ENCODE peak calls at places on chromosome 2, in seven cellular contexts. C is GM12864, Q is psoas muscle, B is neural progenitor cell, T is breast epithelium, L is astrocyte, F is fibroblast of mammary gland. K is an unnamed sample.

GRCh38 chr2:168475636-168476035 is 19.6 kb downstream of the CERS6 start:
- DNase-seq in C (no peak), Q (no peak), B (no peak), T (no peak), L (no peak), F (no peak), K (no peak)

GRCh38 chr2:209525834-209526281 is 102.0 kb downstream of the MAP2 start:
- DNase-seq in C (no peak), Q (no peak), B (no peak), T (no peak), L (peak), F (peak), K (peak)

GRCh38 chr2:73279852-73280251 is 4.4 kb downstream of the FBXO41 start:
- DNase-seq in C (no peak), Q (no peak), B (peak), T (no peak), L (no peak), F (no peak), K (no peak)

GRCh38 chr2:202161106-202161836 is 77.1 kb downstream of the SUMO1 start:
- DNase-seq in C (no peak), Q (no peak), B (no peak), T (no peak), L (peak), F (peak), K (no peak)

GRCh38 chr2:168165418-168165817 is 82.0 kb downstream of the STK39 start:
- DNase-seq in C (no peak), Q (no peak), B (peak), T (no peak), L (peak), F (peak), K (peak)

GRCh38 chr2:9806298-9806610 is 37.0 kb upstream of the TAF1B start:
- DNase-seq in C (no peak), Q (no peak), B (no peak), T (no peak), L (no peak), F (no peak), K (no peak)

GRCh38 chr2:43343573-43344304 is 117.3 kb upstream of the ZFP36L2 start:
- DNase-seq in C (no peak), Q (peak), B (no peak), T (peak), L (peak), F (peak), K (peak)

GRCh38 chr2:55879976-55880375 is 43.6 kb downstream of the EFEMP1 start:
- DNase-seq in C (no peak), Q (no peak), B (no peak), T (no peak), L (peak), F (peak), K (no peak)

GRCh38 chr2:229728360-229728759 is 14.0 kb upstream of the DNER start:
- DNase-seq in C (no peak), Q (no peak), B (no peak), T (no peak), L (no peak), F (peak), K (peak)

GRCh38 chr2:170324640-170325046 is 146.7 kb downstream of the MYO3B start:
- DNase-seq in C (peak), Q (no peak), B (peak), T (no peak), L (no peak), F (peak), K (peak)

GRCh38 chr2:20444113-20444992 is 2.5 kb upstream of the RHOB start:
- DNase-seq in C (no peak), Q (no peak), B (peak), T (no peak), L (no peak), F (peak), K (no peak)

GRCh38 chr2:120825370-120826259 is 89.9 kb downstream of the GLI2 start:
- DNase-seq in C (no peak), Q (peak), B (no peak), T (no peak), L (peak), F (peak), K (peak)

GRCh38 chr2:134402385-134402784 is 148.5 kb downstream of the MGAT5 start:
- DNase-seq in C (no peak), Q (peak), B (no peak), T (no peak), L (peak), F (peak), K (peak)

GRCh38 chr2:236568068-236568921 is 1.3 kb upstream of the ACKR3 start:
- DNase-seq in C (no peak), Q (peak), B (peak), T (no peak), L (no peak), F (no peak), K (no peak)

GRCh38 chr2:25052948-25053477 is 11.1 kb downstream of the EFR3B start:
- DNase-seq in C (no peak), Q (no peak), B (no peak), T (no peak), L (no peak), F (no peak), K (no peak)

GRCh38 chr2:189175869-189176431 is 3.6 kb downstream of the COL5A2 start:
- DNase-seq in C (no peak), Q (no peak), B (no peak), T (no peak), L (no peak), F (no peak), K (no peak)

GRCh38 chr2:203625712-203626111 is 80.7 kb upstream of the CD28 start:
- DNase-seq in C (no peak), Q (no peak), B (no peak), T (no peak), L (no peak), F (no peak), K (no peak)

GRCh38 chr2:19525313-19525712 is 166.9 kb upstream of the OSR1 start:
- DNase-seq in C (no peak), Q (no peak), B (no peak), T (no peak), L (peak), F (no peak), K (no peak)

GRCh38 chr2:236286866-236287545 is 22.8 kb upstream of the ASB18 start:
- DNase-seq in C (no peak), Q (no peak), B (no peak), T (no peak), L (peak), F (peak), K (no peak)

GRCh38 chr2:171018522-171018921 is 89.5 kb downstream of the GORASP2 start:
- DNase-seq in C (peak), Q (no peak), B (no peak), T (no peak), L (no peak), F (no peak), K (no peak)

GRCh38 chr2:44929680-44930273 is 11.7 kb upstream of the SIX3 start:
- DNase-seq in C (no peak), Q (no peak), B (peak), T (no peak), L (no peak), F (no peak), K (no peak)

GRCh38 chr2:69272803-69273471 is 114.1 kb downstream of the GFPT1 start:
- DNase-seq in C (no peak), Q (no peak), B (peak), T (no peak), L (no peak), F (no peak), K (no peak)

GRCh38 chr2:218569661-218570500 is 1.2 kb downstream of the CNOT9 start:
- DNase-seq in C (no peak), Q (no peak), B (peak), T (no peak), L (peak), F (peak), K (peak)

GRCh38 chr2:118254117-118254516 is 165.8 kb downstream of the INSIG2 start:
- DNase-seq in C (no peak), Q (no peak), B (no peak), T (no peak), L (no peak), F (no peak), K (no peak)

DNA sequence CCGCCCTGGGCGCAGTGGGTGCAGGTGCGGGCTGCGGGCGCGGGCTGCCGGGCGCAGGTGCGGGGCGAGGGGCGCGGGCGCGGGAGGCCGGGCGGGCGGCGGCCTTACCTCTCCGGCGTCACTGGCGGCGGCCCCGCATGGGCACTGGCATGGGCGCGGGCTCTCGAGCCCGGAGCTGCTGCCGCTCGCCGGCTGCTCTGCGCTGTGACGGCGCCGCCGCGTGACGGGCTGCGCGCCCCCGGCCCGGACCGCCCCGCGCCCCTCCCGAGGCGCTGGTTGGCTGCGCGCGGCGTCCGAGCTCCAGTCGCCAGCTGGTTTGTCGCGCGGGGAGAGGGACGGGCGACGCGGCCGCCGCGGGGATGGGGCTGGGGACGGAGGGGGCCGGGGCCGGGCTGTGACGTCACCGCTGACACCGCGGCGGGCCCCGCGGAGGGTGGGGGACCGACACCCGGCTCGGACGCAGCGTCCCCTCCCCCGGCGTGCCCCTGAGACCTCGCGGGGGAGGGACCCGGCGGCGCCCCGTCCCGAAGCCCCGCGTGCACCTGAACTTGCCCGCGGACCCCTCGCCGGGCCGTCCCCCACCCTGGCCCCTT is at the start of gene KIF1A:
- DNase-seq in C (no peak), Q (no peak), B (peak), T (no peak), L (no peak), F (no peak), K (no peak)
- H3K4me3 ChIP-seq in C (no peak), Q (peak), B (peak), T (peak), L (no peak), F (no peak), K (no peak)

GRCh38 chr2:83967854-83968253 is 491.2 kb downstream of the SUCLG1 start:
- DNase-seq in C (no peak), Q (no peak), B (peak), T (no peak), L (no peak), F (no peak), K (no peak)
- TF ChIP-seq CTCF in C (peak), Q (no peak), B (peak), T (no peak), L (no peak), F (no peak), K (no peak)

GRCh38 chr2:232898592-232899541 is 28.8 kb downstream of the SNORC start:
- DNase-seq in C (no peak), Q (no peak), B (no peak), T (no peak), L (peak), F (peak), K (peak)
- H3K4me3 ChIP-seq in C (no peak), Q (no peak), B (no peak), T (no peak), L (no peak), F (no peak), K (no peak)

GRCh38 chr2:208244422-208244821 is 10.4 kb downstream of the IDH1 start:
- DNase-seq in C (no peak), Q (no peak), B (no peak), T (no peak), L (no peak), F (no peak), K (no peak)
- TF ChIP-seq CTCF in C (no peak), Q (no peak), B (no peak), T (no peak), L (no peak), F (no peak), K (no peak)

DNA sequence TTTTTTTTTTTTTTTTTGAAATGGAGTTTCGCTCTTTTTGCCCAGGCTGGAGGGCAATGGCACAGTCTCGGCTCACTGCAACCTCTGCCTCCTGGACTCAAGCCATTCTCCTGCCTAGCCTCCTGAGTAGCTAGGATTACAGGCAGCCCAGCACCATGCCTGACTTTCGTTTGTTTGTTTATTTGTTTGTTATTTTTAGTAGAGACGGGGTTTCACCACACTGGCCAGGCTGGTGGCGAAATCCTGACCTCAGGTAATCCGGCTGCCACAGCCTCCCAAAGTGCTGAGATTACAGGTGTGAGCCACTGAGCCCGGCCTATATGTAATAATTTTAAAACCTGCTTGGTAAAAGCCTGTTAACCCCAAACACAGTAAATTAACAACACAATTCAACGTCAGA is 435.7 kb downstream of the LRRTM4 start:
- DNase-seq in C (no peak), Q (no peak), B (no peak), T (no peak), L (no peak), F (no peak), K (no peak)
- H3K4me3 ChIP-seq in C (no peak), Q (no peak), B (no peak), T (no peak), L (no peak), F (no peak), K (no peak)

GRCh38 chr2:178420463-178420990 is 30.4 kb downstream of the PRKRA start:
- DNase-seq in C (no peak), Q (no peak), B (no peak), T (no peak), L (no peak), F (peak), K (no peak)

GRCh38 chr2:178422097-178422496 is 28.9 kb downstream of the PRKRA start:
- DNase-seq in C (no peak), Q (no peak), B (no peak), T (no peak), L (no peak), F (no peak), K (no peak)

GRCh38 chr2:178417916-178418315 is 33.1 kb downstream of the PRKRA start:
- DNase-seq in C (no peak), Q (no peak), B (no peak), T (no peak), L (no peak), F (no peak), K (no peak)

GRCh38 chr2:178418426-178418825 is 32.5 kb downstream of the PRKRA start:
- DNase-seq in C (no peak), Q (no peak), B (no peak), T (no peak), L (peak), F (peak), K (peak)

GRCh38 chr2:178419123-178419522 is 31.9 kb downstream of the PRKRA start:
- DNase-seq in C (no peak), Q (no peak), B (no peak), T (no peak), L (no peak), F (peak), K (peak)
- TF ChIP-seq CTCF in C (peak), Q (no peak), B (peak), T (peak), L (no peak), F (peak), K (peak)

GRCh38 chr2:11752906-11753305 is 6.5 kb downstream of the LPIN1 start:
- DNase-seq in C (no peak), Q (no peak), B (no peak), T (no peak), L (no peak), F (no peak), K (no peak)
- H3K4me3 ChIP-seq in C (no peak), Q (no peak), B (no peak), T (no peak), L (no peak), F (no peak), K (no peak)